ENCODE peak calls at places on chromosome 1, in seven cellular contexts. One of them, this sample, is unnamed.

GRCh38 chr1:68111804-68112436 is 61.5 kb upstream of the DIRAS3 start:
- DNase-seq in cardiac muscle cell: peak; percentile 77
- DNase-seq in activated CD4-positive, alpha-beta T cell treated with anti-CD3 and anti-CD28 coated beads, Interleukin-2, amount 50 U/mL, for 48 hours: no peak
- DNase-seq in fibroblast of mammary gland: peak; percentile 94
- DNase-seq in fibroblast of lung: peak; percentile 94
- DNase-seq in dorsolateral prefrontal cortex: peak; percentile 81
- DNase-seq in endodermal cell: peak; percentile 58
- DNase-seq in this sample: peak; percentile 93

GRCh38 chr1:183804916-183805734 is at the start of gene RGL1:
- DNase-seq in dorsolateral prefrontal cortex: peak; percentile 67
- DNase-seq in endodermal cell: peak; percentile 75
- DNase-seq in fibroblast of lung: peak; percentile 76
- DNase-seq in cardiac muscle cell: peak; percentile 82
- DNase-seq in activated CD4-positive, alpha-beta T cell treated with anti-CD3 and anti-CD28 coated beads, Interleukin-2, amount 50 U/mL, for 48 hours: peak; percentile 14
- DNase-seq in fibroblast of mammary gland: peak; percentile 81
- DNase-seq in this sample: peak; percentile 74

GRCh38 chr1:220483700-220484099 is 44.2 kb upstream of the MARK1 start:
- DNase-seq in dorsolateral prefrontal cortex: no peak
- DNase-seq in fibroblast of lung: peak; percentile 25
- DNase-seq in fibroblast of mammary gland: peak; percentile 61
- DNase-seq in cardiac muscle cell: no peak
- DNase-seq in endodermal cell: no peak
- DNase-seq in activated CD4-positive, alpha-beta T cell treated with anti-CD3 and anti-CD28 coated beads, Interleukin-2, amount 50 U/mL, for 48 hours: no peak
- DNase-seq in this sample: peak; percentile 4

GRCh38 chr1:224080082-224080774 is 33.7 kb upstream of the FBXO28 start:
- DNase-seq in fibroblast of lung: peak; percentile 27
- DNase-seq in dorsolateral prefrontal cortex: no peak
- DNase-seq in fibroblast of mammary gland: peak; percentile 51
- DNase-seq in endodermal cell: no peak
- DNase-seq in cardiac muscle cell: no peak
- DNase-seq in activated CD4-positive, alpha-beta T cell treated with anti-CD3 and anti-CD28 coated beads, Interleukin-2, amount 50 U/mL, for 48 hours: no peak
- DNase-seq in this sample: peak; percentile 76

GRCh38 chr1:5067251-5067650 is 412.8 kb downstream of the AJAP1 start:
- DNase-seq in fibroblast of lung: no peak
- DNase-seq in cardiac muscle cell: no peak
- DNase-seq in endodermal cell: no peak
- DNase-seq in fibroblast of mammary gland: no peak
- DNase-seq in activated CD4-positive, alpha-beta T cell treated with anti-CD3 and anti-CD28 coated beads, Interleukin-2, amount 50 U/mL, for 48 hours: no peak
- DNase-seq in dorsolateral prefrontal cortex: no peak
- DNase-seq in this sample: no peak

GRCh38 chr1:218463194-218464156 is 118.3 kb downstream of the TGFB2 start:
- DNase-seq in endodermal cell: no peak
- DNase-seq in activated CD4-positive, alpha-beta T cell treated with anti-CD3 and anti-CD28 coated beads, Interleukin-2, amount 50 U/mL, for 48 hours: no peak
- DNase-seq in cardiac muscle cell: no peak
- DNase-seq in fibroblast of mammary gland: peak; percentile 85
- DNase-seq in dorsolateral prefrontal cortex: no peak
- DNase-seq in fibroblast of lung: peak; percentile 74
- DNase-seq in this sample: peak; percentile 74

GRCh38 chr1:40625076-40625475 is 40.4 kb downstream of the RIMS3 start:
- DNase-seq in activated CD4-positive, alpha-beta T cell treated with anti-CD3 and anti-CD28 coated beads, Interleukin-2, amount 50 U/mL, for 48 hours: peak; percentile 19
- DNase-seq in endodermal cell: peak; percentile 69
- DNase-seq in fibroblast of lung: no peak
- DNase-seq in cardiac muscle cell: peak; percentile 15
- DNase-seq in fibroblast of mammary gland: no peak
- DNase-seq in dorsolateral prefrontal cortex: no peak
- DNase-seq in this sample: no peak

GRCh38 chr1:164723296-164723731 is 164.3 kb downstream of the PBX1 start:
- DNase-seq in fibroblast of lung: no peak
- DNase-seq in endodermal cell: no peak
- DNase-seq in activated CD4-positive, alpha-beta T cell treated with anti-CD3 and anti-CD28 coated beads, Interleukin-2, amount 50 U/mL, for 48 hours: no peak
- DNase-seq in dorsolateral prefrontal cortex: no peak
- DNase-seq in fibroblast of mammary gland: no peak
- DNase-seq in cardiac muscle cell: no peak
- DNase-seq in this sample: no peak

GRCh38 chr1:209751627-209752231 is 4.1 kb upstream of the TRAF3IP3 start:
- DNase-seq in fibroblast of lung: no peak
- DNase-seq in fibroblast of mammary gland: no peak
- DNase-seq in dorsolateral prefrontal cortex: no peak
- DNase-seq in cardiac muscle cell: no peak
- DNase-seq in activated CD4-positive, alpha-beta T cell treated with anti-CD3 and anti-CD28 coated beads, Interleukin-2, amount 50 U/mL, for 48 hours: peak; percentile 56
- DNase-seq in endodermal cell: no peak
- DNase-seq in this sample: no peak

GRCh38 chr1:85862456-85862855 is 154.2 kb upstream of the ZNHIT6 start:
- DNase-seq in activated CD4-positive, alpha-beta T cell treated with anti-CD3 and anti-CD28 coated beads, Interleukin-2, amount 50 U/mL, for 48 hours: no peak
- DNase-seq in fibroblast of lung: peak; percentile 79
- DNase-seq in dorsolateral prefrontal cortex: no peak
- DNase-seq in fibroblast of mammary gland: peak; percentile 73
- DNase-seq in cardiac muscle cell: no peak
- DNase-seq in endodermal cell: no peak
- DNase-seq in this sample: peak; percentile 31

GRCh38 chr1:203216274-203217138 is 13.0 kb downstream of the CHIT1 start:
- DNase-seq in cardiac muscle cell: peak; percentile 81
- DNase-seq in fibroblast of mammary gland: peak; percentile 68
- DNase-seq in dorsolateral prefrontal cortex: peak; percentile 62
- DNase-seq in fibroblast of lung: peak; percentile 75
- DNase-seq in activated CD4-positive, alpha-beta T cell treated with anti-CD3 and anti-CD28 coated beads, Interleukin-2, amount 50 U/mL, for 48 hours: peak; percentile 56
- DNase-seq in endodermal cell: peak; percentile 90
- DNase-seq in this sample: peak; percentile 61

GRCh38 chr1:1173793-1174415 is at the start of gene TTLL10:
- DNase-seq in endodermal cell: peak; percentile 93
- DNase-seq in dorsolateral prefrontal cortex: no peak
- DNase-seq in cardiac muscle cell: peak; percentile 11
- DNase-seq in fibroblast of lung: no peak
- DNase-seq in activated CD4-positive, alpha-beta T cell treated with anti-CD3 and anti-CD28 coated beads, Interleukin-2, amount 50 U/mL, for 48 hours: peak; percentile 24
- DNase-seq in fibroblast of mammary gland: no peak
- DNase-seq in this sample: no peak

GRCh38 chr1:78303620-78304019 is 187.2 kb upstream of the PTGFR start:
- DNase-seq in fibroblast of lung: peak; percentile 97
- DNase-seq in cardiac muscle cell: no peak
- DNase-seq in activated CD4-positive, alpha-beta T cell treated with anti-CD3 and anti-CD28 coated beads, Interleukin-2, amount 50 U/mL, for 48 hours: no peak
- DNase-seq in fibroblast of mammary gland: peak; percentile 98
- DNase-seq in dorsolateral prefrontal cortex: no peak
- DNase-seq in endodermal cell: no peak
- DNase-seq in this sample: peak; percentile 96

GRCh38 chr1:182163821-182164223 is 102.3 kb upstream of the ZNF648 start:
- DNase-seq in activated CD4-positive, alpha-beta T cell treated with anti-CD3 and anti-CD28 coated beads, Interleukin-2, amount 50 U/mL, for 48 hours: no peak
- DNase-seq in fibroblast of lung: peak; percentile 24
- DNase-seq in dorsolateral prefrontal cortex: peak; percentile 51
- DNase-seq in endodermal cell: no peak
- DNase-seq in fibroblast of mammary gland: peak; percentile 52
- DNase-seq in cardiac muscle cell: no peak
- DNase-seq in this sample: peak; percentile 83

GRCh38 chr1:167791281-167792209 is 69.8 kb downstream of the MPZL1 start:
- DNase-seq in fibroblast of mammary gland: peak; percentile 99
- DNase-seq in activated CD4-positive, alpha-beta T cell treated with anti-CD3 and anti-CD28 coated beads, Interleukin-2, amount 50 U/mL, for 48 hours: no peak
- DNase-seq in endodermal cell: peak; percentile 63
- DNase-seq in dorsolateral prefrontal cortex: no peak
- DNase-seq in cardiac muscle cell: no peak
- DNase-seq in fibroblast of lung: peak; percentile 99
- DNase-seq in this sample: peak; percentile 100

GRCh38 chr1:77796695-77797405 is 17.4 kb downstream of the MIGA1 start:
- DNase-seq in fibroblast of mammary gland: no peak
- DNase-seq in cardiac muscle cell: no peak
- DNase-seq in fibroblast of lung: no peak
- DNase-seq in dorsolateral prefrontal cortex: peak; percentile 66
- DNase-seq in endodermal cell: no peak
- DNase-seq in activated CD4-positive, alpha-beta T cell treated with anti-CD3 and anti-CD28 coated beads, Interleukin-2, amount 50 U/mL, for 48 hours: no peak
- DNase-seq in this sample: no peak

GRCh38 chr1:110148961-110149360 is 1.3 kb upstream of the SLC6A17 start:
- DNase-seq in cardiac muscle cell: no peak
- DNase-seq in activated CD4-positive, alpha-beta T cell treated with anti-CD3 and anti-CD28 coated beads, Interleukin-2, amount 50 U/mL, for 48 hours: no peak
- DNase-seq in fibroblast of mammary gland: peak; percentile 10
- DNase-seq in fibroblast of lung: no peak
- DNase-seq in dorsolateral prefrontal cortex: no peak
- DNase-seq in endodermal cell: no peak
- DNase-seq in this sample: no peak

GRCh38 chr1:210635108-210635507 is 306.4 kb downstream of the HHAT start:
- DNase-seq in activated CD4-positive, alpha-beta T cell treated with anti-CD3 and anti-CD28 coated beads, Interleukin-2, amount 50 U/mL, for 48 hours: no peak
- DNase-seq in fibroblast of lung: no peak
- DNase-seq in cardiac muscle cell: no peak
- DNase-seq in endodermal cell: no peak
- DNase-seq in fibroblast of mammary gland: no peak
- DNase-seq in dorsolateral prefrontal cortex: no peak
- DNase-seq in this sample: no peak

GRCh38 chr1:201742476-201742875 is 86.5 kb upstream of the IPO9 start:
- DNase-seq in dorsolateral prefrontal cortex: no peak
- DNase-seq in fibroblast of mammary gland: peak; percentile 43
- DNase-seq in cardiac muscle cell: no peak
- DNase-seq in fibroblast of lung: no peak
- DNase-seq in activated CD4-positive, alpha-beta T cell treated with anti-CD3 and anti-CD28 coated beads, Interleukin-2, amount 50 U/mL, for 48 hours: no peak
- DNase-seq in endodermal cell: no peak
- DNase-seq in this sample: peak; percentile 65

GRCh38 chr1:97331165-97331564 is 589.7 kb downstream of the DPYD start:
- DNase-seq in dorsolateral prefrontal cortex: no peak
- DNase-seq in fibroblast of lung: no peak
- DNase-seq in endodermal cell: no peak
- DNase-seq in activated CD4-positive, alpha-beta T cell treated with anti-CD3 and anti-CD28 coated beads, Interleukin-2, amount 50 U/mL, for 48 hours: no peak
- DNase-seq in fibroblast of mammary gland: no peak
- DNase-seq in cardiac muscle cell: no peak
- DNase-seq in this sample: no peak

GRCh38 chr1:10694274-10694632 is 102.2 kb downstream of the CASZ1 start:
- DNase-seq in activated CD4-positive, alpha-beta T cell treated with anti-CD3 and anti-CD28 coated beads, Interleukin-2, amount 50 U/mL, for 48 hours: peak; percentile 59
- DNase-seq in endodermal cell: no peak
- DNase-seq in fibroblast of lung: no peak
- DNase-seq in fibroblast of mammary gland: peak; percentile 5
- DNase-seq in dorsolateral prefrontal cortex: no peak
- DNase-seq in cardiac muscle cell: no peak
- DNase-seq in this sample: no peak

GRCh38 chr1:193338194-193338593 is 151.8 kb upstream of the B3GALT2 start:
- DNase-seq in activated CD4-positive, alpha-beta T cell treated with anti-CD3 and anti-CD28 coated beads, Interleukin-2, amount 50 U/mL, for 48 hours: no peak
- DNase-seq in dorsolateral prefrontal cortex: no peak
- DNase-seq in fibroblast of mammary gland: peak; percentile 39
- DNase-seq in endodermal cell: no peak
- DNase-seq in cardiac muscle cell: no peak
- DNase-seq in fibroblast of lung: peak; percentile 26
- DNase-seq in this sample: peak; percentile 73

GRCh38 chr1:17944606-17945005 is 163.0 kb upstream of the IGSF21 start:
- DNase-seq in endodermal cell: no peak
- DNase-seq in fibroblast of mammary gland: no peak
- DNase-seq in activated CD4-positive, alpha-beta T cell treated with anti-CD3 and anti-CD28 coated beads, Interleukin-2, amount 50 U/mL, for 48 hours: no peak
- DNase-seq in dorsolateral prefrontal cortex: no peak
- DNase-seq in fibroblast of lung: no peak
- DNase-seq in cardiac muscle cell: no peak
- DNase-seq in this sample: no peak

GRCh38 chr1:110135268-110136065 is 14.8 kb upstream of the SLC6A17 start:
- DNase-seq in activated CD4-positive, alpha-beta T cell treated with anti-CD3 and anti-CD28 coated beads, Interleukin-2, amount 50 U/mL, for 48 hours: no peak
- DNase-seq in fibroblast of mammary gland: no peak
- DNase-seq in endodermal cell: peak; percentile 79
- DNase-seq in fibroblast of lung: no peak
- DNase-seq in dorsolateral prefrontal cortex: no peak
- DNase-seq in cardiac muscle cell: no peak
- DNase-seq in this sample: no peak

GRCh38 chr1:80799457-80799856 is 1001.3 kb upstream of the ADGRL2 start:
- DNase-seq in cardiac muscle cell: peak; percentile 12
- DNase-seq in activated CD4-positive, alpha-beta T cell treated with anti-CD3 and anti-CD28 coated beads, Interleukin-2, amount 50 U/mL, for 48 hours: no peak
- DNase-seq in endodermal cell: peak; percentile 85
- DNase-seq in fibroblast of mammary gland: no peak
- DNase-seq in dorsolateral prefrontal cortex: no peak
- DNase-seq in fibroblast of lung: no peak
- DNase-seq in this sample: no peak

GRCh38 chr1:68188644-68189340 is 43.5 kb downstream of the WLS start:
- DNase-seq in fibroblast of lung: no peak
- DNase-seq in endodermal cell: no peak
- DNase-seq in activated CD4-positive, alpha-beta T cell treated with anti-CD3 and anti-CD28 coated beads, Interleukin-2, amount 50 U/mL, for 48 hours: no peak
- DNase-seq in dorsolateral prefrontal cortex: no peak
- DNase-seq in fibroblast of mammary gland: no peak
- DNase-seq in cardiac muscle cell: no peak
- DNase-seq in this sample: no peak